ENCODE peak calls at places on chromosomes 4 and X, in nine cellular contexts. F is AG10803; T is cardiac fibroblast; J is tibial artery; P is activated CD4-positive, CD25-positive, alpha-beta regulatory T cell treated with anti-CD3 and anti-CD28 coated beads, Interleukin-2, amount 50 U/mL, for 72 hours; R is left cardiac atrium; M is posterior cingulate gyrus; I is HT1080; Q is spleen. H is an unnamed sample.

GRCh38 chr4:114780205-114780604 is 181.6 kb downstream of the UGT8 start:
- DNase-seq in P (no peak), Q (no peak), R (no peak), I (peak; percentile 18), M (no peak), T (peak; percentile 14), F (peak; percentile 1), J (no peak), H (no peak)

GRCh38 chr4:113978561-113979156 is 788 bp downstream of the ARSJ start:
- DNase-seq in T (no peak), R (peak; percentile 25), J (no peak), M (no peak), P (no peak), I (peak; percentile 33), Q (peak; percentile 57), F (no peak), H (no peak)

GRCh38 chrX:22081475-22082092 is 49.5 kb downstream of the PHEX start:
- DNase-seq in J (no peak), P (peak; percentile 58), F (peak; percentile 61), Q (peak; percentile 81), I (peak; percentile 29), R (peak; percentile 34), T (peak; percentile 73), M (no peak), H (peak; percentile 9)

GRCh38 chrX:130299279-130300009 is 30.7 kb upstream of the ZNF280C start:
- DNase-seq in F (no peak), I (no peak), R (no peak), T (no peak), P (no peak), Q (no peak), J (no peak), M (no peak), H (no peak)

GRCh38 chr4:22676058-22676457 is 16.7 kb upstream of the GBA3 start:
- DNase-seq in T (no peak), M (no peak), P (no peak), Q (no peak), I (no peak), R (no peak), F (no peak), J (no peak), H (no peak)

GRCh38 chr4:79408063-79408462 is at the start of gene GK2:
- DNase-seq in J (no peak), R (no peak), Q (no peak), I (no peak), F (no peak), P (no peak), T (no peak), M (no peak), H (no peak)

GRCh38 chrX:42519666-42520231 is 258.2 kb downstream of the PPP1R2C start:
- DNase-seq in M (no peak), J (no peak), F (peak; percentile 67), Q (no peak), R (no peak), P (no peak), I (peak; percentile 0), T (peak; percentile 35), H (no peak)

GRCh38 chrX:2789569-2789968 is 37.7 kb downstream of the XG start:
- DNase-seq in M (no peak), R (no peak), P (no peak), J (no peak), Q (no peak), I (no peak), T (no peak), F (no peak), H (no peak)

GRCh38 chrX:130631011-130631410 is 229.2 kb downstream of the RBMX2 start:
- DNase-seq in P (no peak), Q (no peak), J (no peak), I (no peak), R (no peak), F (no peak), M (no peak), T (no peak), H (no peak)

GRCh38 chr4:11002961-11003360 is 318.4 kb upstream of the CLNK start:
- DNase-seq in R (no peak), F (no peak), M (no peak), T (no peak), Q (no peak), I (peak; percentile 14), J (no peak), P (no peak), H (no peak)

GRCh38 chr4:16450724-16451123 is 224.5 kb upstream of the TAPT1 start:
- DNase-seq in Q (no peak), J (no peak), T (peak; percentile 15), F (peak; percentile 19), I (no peak), R (no peak), P (no peak), M (no peak), H (no peak)

GRCh38 chr4:162502109-162502508 is 338.3 kb upstream of the FSTL5 start:
- DNase-seq in M (no peak), F (no peak), T (no peak), I (no peak), Q (no peak), J (no peak), P (no peak), R (no peak), H (no peak)

H was measured in GOT3.